ENCODE peak calls at places on chromosomes 12 and 14, in five cellular contexts. E is fibroblast of lung; B is NCI-H1105; D is cardiac muscle cell; O is naive thymus-derived CD4-positive, alpha-beta T cell. W is an unnamed sample.

GRCh38 chr12:90037740-90038139 is 329.1 kb upstream of the ATP2B1 start:
- DNase-seq in D (no peak), B (no peak), E (peak), O (no peak), W (no peak)

GRCh38 chr12:101963703-101964102 is 86.3 kb downstream of the DRAM1 start:
- DNase-seq in O (no peak), D (peak), E (no peak), B (no peak), W (no peak)

GRCh38 chr12:57848208-57848607 is 1.7 kb upstream of the CTDSP2 start:
- DNase-seq in E (no peak), B (no peak), O (no peak), D (no peak), W (no peak)

GRCh38 chr12:65955418-65955817 is 131.1 kb downstream of the HMGA2 start:
- DNase-seq in B (peak), O (no peak), E (no peak), D (no peak), W (no peak)

GRCh38 chr14:55440385-55440784 is at the start of gene TBPL2:
- DNase-seq in B (no peak), O (no peak), E (no peak), D (peak), W (no peak)

GRCh38 chr12:110547090-110547489 is 36.0 kb downstream of the PPTC7 start:
- DNase-seq in D (no peak), B (no peak), O (no peak), E (no peak), W (no peak)

GRCh38 chr14:93759781-93760307 is 28.4 kb downstream of the PRIMA1 start:
- DNase-seq in D (no peak), O (no peak), B (no peak), E (no peak), W (peak)

GRCh38 chr12:122669397-122670070 is 33.6 kb downstream of the HCAR2 start:
- DNase-seq in D (peak), E (peak), B (no peak), O (no peak), W (no peak)

GRCh38 chr12:6689000-6689882 is at the start of gene ZNF384:
- DNase-seq in O (peak), E (peak), B (peak), D (peak), W (peak)

GRCh38 chr12:21910642-21911041 is 30.6 kb downstream of the ABCC9 start:
- DNase-seq in E (no peak), D (no peak), B (no peak), O (no peak), W (no peak)

GRCh38 chr12:124379938-124380754 is 85.3 kb downstream of the RFLNA start:
- DNase-seq in E (peak), B (no peak), D (peak), O (no peak), W (no peak)

GRCh38 chr14:79404874-79405273 is 806.4 kb downstream of the DIO2 start:
- DNase-seq in B (peak), E (no peak), D (no peak), O (no peak), W (no peak)

GRCh38 chr12:6548556-6549378 is 7.1 kb downstream of the IFFO1 start:
- DNase-seq in O (no peak), B (no peak), D (peak), E (peak), W (no peak)

GRCh38 chr14:72652179-72652578 is 241.7 kb downstream of the DPF3 start:
- DNase-seq in O (no peak), B (no peak), E (peak), D (no peak), W (no peak)

GRCh38 chr12:93812616-93813015 is 135.4 kb downstream of the CRADD start:
- DNase-seq in E (no peak), D (peak), B (no peak), O (no peak), W (no peak)

GRCh38 chr12:45439039-45439438 is 223.1 kb downstream of the ANO6 start:
- DNase-seq in D (no peak), E (peak), B (no peak), O (no peak), W (no peak)

GRCh38 chr12:47887529-47887928 is 17.3 kb downstream of the VDR start:
- DNase-seq in B (no peak), D (no peak), O (no peak), E (no peak), W (no peak)

GRCh38 chr14:89386214-89386886 is 30.7 kb downstream of the FOXN3 start:
- DNase-seq in B (no peak), O (no peak), E (peak), D (no peak), W (no peak)

GRCh38 chr12:132159555-132160003 is 15.3 kb downstream of the NOC4L start:
- DNase-seq in B (no peak), D (no peak), E (no peak), O (no peak), W (no peak)

GRCh38 chr12:119314290-119314689 is 20.2 kb upstream of the CCDC60 start:
- DNase-seq in B (no peak), O (no peak), D (no peak), E (no peak), W (no peak)

GRCh38 chr12:121523741-121524140 is 57.1 kb downstream of the KDM2B start:
- DNase-seq in B (no peak), E (no peak), O (no peak), D (no peak), W (no peak)

GRCh38 chr12:122834229-122834920 is 882 bp upstream of the HIP1R start:
- DNase-seq in E (peak), O (peak), B (peak), D (peak), W (peak)

GRCh38 chr12:101229841-101230241 is 19.8 kb upstream of the SLC5A8 start:
- DNase-seq in E (no peak), B (no peak), O (no peak), D (no peak), W (no peak)

GRCh38 chr12:103652808-103653207 is 65.7 kb downstream of the STAB2 start:
- DNase-seq in D (no peak), E (no peak), O (no peak), B (no peak), W (no peak)

GRCh38 chr12:70936414-70936813 is 15.9 kb upstream of the PTPRR start:
- DNase-seq in D (no peak), B (no peak), E (no peak), O (no peak), W (no peak)

GRCh38 chr12:41368006-41368405 is 179.9 kb downstream of the PDZRN4 start:
- DNase-seq in O (no peak), D (peak), B (no peak), E (no peak), W (no peak)

GRCh38 chr14:59123526-59123925 is 64.9 kb upstream of the DAAM1 start:
- DNase-seq in B (no peak), D (peak), O (no peak), E (no peak), W (no peak)

GRCh38 chr14:106459971-106460730 is 933.8 kb downstream of the TMEM121 start:
- DNase-seq in O (peak), E (no peak), D (no peak), B (no peak), W (no peak)

GRCh38 chr12:107847430-107847829 is 72.9 kb downstream of the ASCL4 start:
- DNase-seq in D (no peak), E (peak), B (peak), O (no peak), W (no peak)

GRCh38 chr14:58788655-58789054 is 150.9 kb downstream of the DACT1 start:
- DNase-seq in B (no peak), O (no peak), D (no peak), E (no peak), W (no peak)

GRCh38 chr14:103879570-103880333 is 32.4 kb upstream of the PPP1R13B start:
- DNase-seq in O (no peak), B (no peak), E (peak), D (peak), W (no peak)

GRCh38 chr12:85367886-85368385 is 87.9 kb downstream of the ALX1 start:
- DNase-seq in O (no peak), E (no peak), D (no peak), B (no peak), W (no peak)

GRCh38 chr12:116389326-116389725 is 111.8 kb upstream of the MED13L start:
- DNase-seq in E (no peak), D (no peak), B (no peak), O (no peak), W (no peak)

GRCh38 chr14:100661340-100661712 is 65.4 kb upstream of the DLK1 start:
- DNase-seq in O (no peak), E (no peak), B (no peak), D (no peak), W (no peak)

GRCh38 chr12:130796985-130797686 is 41.9 kb downstream of the STX2 start:
- DNase-seq in B (no peak), E (no peak), D (no peak), O (peak), W (no peak)

GRCh38 chr12:55847033-55847432 is 4.3 kb upstream of the MMP19 start:
- DNase-seq in O (no peak), E (peak), B (no peak), D (peak), W (no peak)

GRCh38 chr12:131346578-131347344 is 364.1 kb upstream of the SFSWAP start:
- DNase-seq in B (no peak), D (no peak), O (no peak), E (no peak), W (no peak)

GRCh38 chr12:25997401-25997973 is 39.0 kb downstream of the RASSF8 start:
- DNase-seq in E (peak), D (peak), O (no peak), B (no peak), W (no peak)

W was measured in NCI-H510A.